ENCODE peak calls at places on chromosomes 3 and 15, in eight cellular contexts. R, H, V, G, S, N, B and F are unnamed samples.

GRCh38 chr15:68733666-68734065 is 87.0 kb downstream of the ANP32A start:
- DNase-seq in S (no peak), N (no peak), H (no peak), R (no peak), G (no peak), B (no peak), V (no peak), F (no peak)

GRCh38 chr15:99031681-99032080 is 24.1 kb upstream of the PGPEP1L start:
- DNase-seq in R (no peak), B (no peak), S (no peak), G (no peak), N (no peak), V (no peak), H (no peak), F (no peak)

GRCh38 chr3:177005718-177006405 is 191.4 kb downstream of the TBL1XR1 start:
- DNase-seq in V (no peak), N (no peak), H (no peak), S (no peak), B (no peak), G (no peak), R (no peak), F (no peak)

GRCh38 chr3:12553921-12554391 is 2.9 kb upstream of the MKRN2 start:
- DNase-seq in R (no peak), S (no peak), V (no peak), N (no peak), G (no peak), B (peak), H (peak), F (no peak)

GRCh38 chr3:64047214-64047613 is 23.9 kb upstream of the PSMD6 start:
- DNase-seq in V (no peak), R (no peak), S (no peak), B (no peak), G (no peak), N (no peak), H (no peak), F (no peak)

GRCh38 chr3:162328649-162329048 is 832.0 kb downstream of the OTOL1 start:
- DNase-seq in S (no peak), G (no peak), B (no peak), V (no peak), N (no peak), H (peak), R (no peak), F (no peak)

GRCh38 chr3:141255864-141256263 is 24.2 kb downstream of the PXYLP1 start:
- DNase-seq in S (no peak), R (no peak), N (no peak), G (no peak), B (no peak), V (no peak), H (peak), F (no peak)

GRCh38 chr3:135539854-135540253 is 425.7 kb upstream of the PPP2R3A start:
- DNase-seq in B (no peak), G (no peak), S (no peak), R (no peak), N (no peak), V (no peak), H (no peak), F (no peak)

GRCh38 chr3:169283902-169284451 is 379.5 kb downstream of the MECOM start:
- DNase-seq in H (no peak), S (no peak), V (no peak), N (peak), B (no peak), R (no peak), G (no peak), F (no peak)

GRCh38 chr3:194870394-194871110 is 184.9 kb downstream of the FAM43A start:
- DNase-seq in V (no peak), N (peak), R (peak), G (no peak), H (peak), S (peak), B (no peak), F (peak)

GRCh38 chr3:114567774-114568173 is 273.9 kb downstream of the TIGIT start:
- DNase-seq in R (no peak), S (no peak), G (no peak), V (no peak), H (no peak), N (no peak), B (no peak), F (no peak)

GRCh38 chr15:76904461-76905012 is 603 bp downstream of the SCAPER start:
- DNase-seq in V (no peak), G (peak), S (peak), R (peak), H (peak), B (peak), N (peak), F (no peak)

GRCh38 chr3:15933439-15934144 is 135.8 kb upstream of the ANKRD28 start:
- DNase-seq in G (no peak), N (no peak), V (no peak), S (no peak), H (peak), R (peak), B (no peak), F (no peak)

GRCh38 chr15:77387355-77388105 is 32.4 kb downstream of the PEAK1 start:
- DNase-seq in N (no peak), H (peak), B (no peak), R (peak), V (no peak), G (no peak), S (no peak), F (no peak)

DNA sequence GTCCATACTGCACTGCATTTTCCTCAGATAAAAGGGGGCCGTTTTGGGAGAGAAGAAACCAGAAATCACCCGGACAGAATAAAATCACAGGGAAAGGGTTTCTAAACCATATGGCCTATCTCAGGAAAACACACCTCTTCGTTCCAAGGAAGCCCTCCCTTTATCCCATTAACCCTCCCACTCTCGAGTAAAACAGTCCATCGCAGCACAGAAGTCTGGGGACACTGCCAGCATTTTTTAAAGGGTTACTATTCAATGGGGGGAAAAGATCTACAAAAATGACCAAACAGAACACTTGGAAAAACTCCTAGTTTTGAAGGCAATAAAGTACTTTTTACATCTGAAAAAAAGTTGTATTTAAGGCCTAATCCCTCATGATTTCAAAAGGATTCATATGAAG is 7.5 kb downstream of the IL17RD start:
- DNase-seq in V (no peak), G (no peak), S (no peak), R (no peak), N (no peak), H (no peak), B (no peak), F (no peak)
- H3K27ac ChIP-seq in V (no peak), G (no peak), S (no peak), R (no peak), N (no peak), H (no peak), B (no peak), F (no peak)

GRCh38 chr3:52246728-52247454 is 1.3 kb downstream of the PPM1M start:
- DNase-seq in B (no peak), G (no peak), V (no peak), N (no peak), R (no peak), S (no peak), H (no peak), F (no peak)
- H3K27ac ChIP-seq in B (peak), G (peak), V (no peak), N (no peak), R (no peak), S (peak), H (peak), F (peak)

GRCh38 chr15:101614001-101614585 is 38.1 kb downstream of the TM2D3 start:
- DNase-seq in R (no peak), G (no peak), N (no peak), S (no peak), B (no peak), V (peak), H (no peak), F (no peak)

GRCh38 chr15:101611007-101611406 is 41.2 kb downstream of the TM2D3 start:
- DNase-seq in B (no peak), H (no peak), V (no peak), G (no peak), S (no peak), N (no peak), R (no peak), F (no peak)

GRCh38 chr15:101613130-101614000 is 38.8 kb downstream of the TM2D3 start:
- DNase-seq in G (no peak), N (peak), B (peak), H (peak), V (peak), R (peak), S (peak), F (no peak)

GRCh38 chr15:101611580-101612299 is 40.4 kb downstream of the TM2D3 start:
- DNase-seq in R (no peak), H (no peak), B (no peak), N (no peak), S (no peak), V (no peak), G (no peak), F (no peak)

GRCh38 chr15:101612676-101613075 is 39.5 kb downstream of the TM2D3 start:
- DNase-seq in S (no peak), G (no peak), H (no peak), N (no peak), B (no peak), V (no peak), R (no peak), F (no peak)
- H3K27ac ChIP-seq in S (no peak), G (no peak), H (no peak), N (no peak), B (no peak), V (no peak), R (no peak), F (no peak)

DNA sequence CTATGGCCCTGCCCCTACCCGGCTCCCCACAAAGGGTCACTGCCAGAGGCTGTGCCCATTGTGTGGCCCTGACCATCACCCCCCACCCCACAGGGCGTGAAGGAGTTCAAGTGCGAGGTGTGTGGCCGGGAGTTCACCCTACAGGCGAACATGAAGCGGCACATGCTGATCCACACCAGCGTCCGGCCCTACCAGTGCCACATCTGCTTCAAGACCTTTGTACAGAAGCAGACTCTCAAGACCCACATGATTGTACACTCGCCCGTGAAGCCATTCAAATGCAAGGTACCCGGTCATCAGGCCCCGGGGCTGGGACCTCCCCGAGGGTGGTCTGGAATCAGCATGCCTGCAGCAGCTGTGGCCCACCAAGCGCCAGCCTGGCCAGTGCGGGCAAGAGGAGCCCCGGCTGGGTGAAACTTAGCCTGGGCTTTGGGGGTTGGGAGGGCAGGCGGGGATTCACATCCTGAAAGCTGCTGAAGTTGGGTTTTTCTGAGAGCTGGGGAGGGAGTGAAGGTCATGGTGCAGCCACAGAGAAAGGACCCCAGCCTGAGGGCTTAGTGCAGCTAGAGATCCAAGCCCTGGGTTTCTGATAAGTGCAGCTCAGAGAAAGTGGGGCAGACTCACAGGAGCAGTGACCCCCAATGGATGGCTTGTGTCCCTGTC is 29.2 kb downstream of the IDH2 start:
- DNase-seq in R (no peak), V (no peak), N (no peak), H (no peak), G (no peak), B (no peak), S (no peak), F (peak)
- H3K27ac ChIP-seq in R (no peak), V (peak), N (no peak), H (no peak), G (no peak), B (no peak), S (no peak), F (no peak)

GRCh38 chr3:123713211-123713610 is 128.4 kb upstream of the HACD2 start:
- DNase-seq in S (no peak), V (no peak), H (no peak), G (no peak), N (no peak), R (no peak), B (peak), F (no peak)

GRCh38 chr3:123708531-123708930 is 123.7 kb upstream of the HACD2 start:
- DNase-seq in R (no peak), V (no peak), S (no peak), B (peak), N (no peak), G (no peak), H (no peak), F (no peak)

GRCh38 chr3:123716421-123716820 is 131.6 kb upstream of the HACD2 start:
- DNase-seq in R (no peak), H (no peak), V (no peak), B (no peak), N (no peak), G (no peak), S (no peak), F (no peak)

GRCh38 chr3:123711356-123711755 is 126.5 kb upstream of the HACD2 start:
- DNase-seq in N (no peak), B (peak), R (no peak), H (no peak), S (no peak), G (no peak), V (no peak), F (no peak)

GRCh38 chr3:123712077-123712860 is 127.4 kb upstream of the HACD2 start:
- DNase-seq in B (no peak), R (no peak), S (no peak), H (no peak), V (no peak), G (no peak), N (no peak), F (no peak)
- H3K27ac ChIP-seq in B (peak), R (no peak), S (no peak), H (no peak), V (no peak), G (no peak), N (no peak), F (no peak)

DNA sequence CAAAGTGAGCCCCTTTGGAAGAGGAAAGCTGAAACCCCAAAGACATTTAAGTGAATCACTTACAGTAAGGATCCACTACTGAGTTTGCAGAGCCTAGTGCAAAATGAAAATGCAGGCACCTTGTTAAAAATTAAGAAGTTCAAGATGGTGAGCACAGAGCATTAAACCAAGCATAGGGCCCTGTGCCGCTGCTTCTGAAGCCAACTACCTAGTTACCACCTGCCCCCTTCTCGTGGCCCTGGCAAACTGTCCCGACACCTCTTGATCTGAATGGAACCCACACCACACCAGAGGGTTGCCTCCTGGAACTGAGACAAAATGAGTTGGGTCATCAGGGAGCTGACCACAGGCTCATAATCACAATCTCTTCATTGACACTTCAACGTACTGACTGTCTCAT is 25.6 kb downstream of the LRRC2 start:
- DNase-seq in V (no peak), S (no peak), G (no peak), B (no peak), H (no peak), N (no peak), R (no peak), F (no peak)
- H3K27ac ChIP-seq in V (no peak), S (no peak), G (no peak), B (no peak), H (no peak), N (no peak), R (no peak), F (no peak)

DNA sequence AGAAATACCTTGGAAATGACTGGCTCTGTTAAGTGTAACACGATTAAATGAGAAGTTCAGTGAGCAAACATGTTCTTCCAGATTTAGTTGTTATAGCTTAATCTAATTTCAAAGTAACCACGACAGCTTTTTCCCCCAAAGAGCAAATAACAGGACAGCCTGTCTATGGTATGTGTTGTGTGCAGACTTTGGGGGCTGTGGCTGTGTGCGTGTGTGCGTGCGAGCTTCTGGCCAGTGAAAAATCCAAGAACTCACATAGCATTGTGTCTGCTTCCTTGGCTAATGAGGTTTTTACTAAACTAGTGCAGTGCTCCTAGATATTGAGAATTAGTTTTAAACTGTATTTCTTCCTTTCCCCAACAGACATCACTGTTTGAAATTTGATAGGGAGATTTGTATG is 167.1 kb downstream of the CACNA1D start:
- DNase-seq in G (no peak), R (no peak), H (no peak), V (no peak), B (no peak), N (no peak), S (no peak), F (no peak)
- H3K27ac ChIP-seq in G (no peak), R (no peak), H (no peak), V (no peak), B (no peak), N (no peak), S (no peak), F (no peak)